ENCODE peak calls at places on chromosomes 13 and 19, in seven cellular contexts. E is stomach, Q is transverse colon, V is GM23338, H is breast epithelium, A is SK-N-SH, P is H1. R is an unnamed sample. For H3K36me3, the result is how much of the 10 kb centered on the place peaks cover.

GRCh38 chr13:37068962-37069361 is 9.5 kb upstream of the SUPT20H start:
- DNase-seq in P (no peak), E (no peak), A (peak), Q (no peak), H (no peak), V (no peak), R (no peak)

GRCh38 chr19:11324079-11324661 is 15.3 kb downstream of the RAB3D start:
- DNase-seq in H (peak), P (no peak), E (peak), A (peak), V (no peak), Q (peak), R (peak)

GRCh38 chr19:16076154-16076957 is at the start of gene TPM4:
- DNase-seq in Q (peak), V (peak), A (peak), E (peak), P (peak), H (peak), R (peak)

GRCh38 chr19:8515317-8515716 is 1.4 kb upstream of the ZNF414 start:
- DNase-seq in Q (no peak), H (no peak), E (no peak), A (no peak), V (no peak), P (no peak), R (no peak)

GRCh38 chr13:72258340-72258981 is 391.5 kb upstream of the DACH1 start:
- DNase-seq in P (peak), A (no peak), Q (no peak), V (peak), E (no peak), H (no peak), R (no peak)

GRCh38 chr13:96792736-96793444 is 201.4 kb downstream of the OXGR1 start:
- DNase-seq in Q (no peak), E (no peak), P (no peak), A (no peak), H (no peak), V (no peak), R (no peak)

GRCh38 chr13:66723606-66724005 is 506.5 kb downstream of the PCDH9 start:
- DNase-seq in E (no peak), Q (no peak), A (no peak), H (no peak), P (no peak), V (no peak), R (no peak)

GRCh38 chr13:40982772-40983171 is 36.3 kb downstream of the ELF1 start:
- DNase-seq in H (no peak), P (no peak), A (peak), V (no peak), E (no peak), Q (peak), R (no peak)

GRCh38 chr19:19539738-19540703 is 2.0 kb downstream of the CILP2 start:
- DNase-seq in Q (peak), V (peak), A (peak), E (peak), H (no peak), P (peak), R (no peak)

GRCh38 chr19:32223595-32224370 is 121.6 kb upstream of the ZNF507 start:
- DNase-seq in V (peak), Q (no peak), P (no peak), E (no peak), H (no peak), A (peak), R (no peak)

GRCh38 chr19:46784262-46785053 is 3.9 kb downstream of the SLC1A5 start:
- DNase-seq in Q (peak), H (peak), P (peak), V (peak), E (peak), A (peak), R (peak)

GRCh38 chr13:34156841-34157365 is 339.0 kb downstream of the RFC3 start:
- DNase-seq in A (no peak), P (no peak), E (peak), V (no peak), Q (peak), H (peak), R (no peak)

GRCh38 chr19:10977773-10978155 is 16.9 kb downstream of the SMARCA4 start:
- DNase-seq in A (no peak), E (no peak), P (no peak), H (no peak), Q (no peak), V (no peak), R (no peak)

GRCh38 chr19:28296506-28296905 is 916.4 kb downstream of the UQCRFS1 start:
- DNase-seq in H (no peak), V (no peak), A (no peak), Q (no peak), P (no peak), E (no peak), R (no peak)

GRCh38 chr13:103145476-103145875 is 79.3 kb upstream of the SLC10A2 start:
- DNase-seq in A (no peak), Q (no peak), P (no peak), H (no peak), E (no peak), V (no peak), R (no peak)

GRCh38 chr19:11421607-11422098 is 2.5 kb upstream of the RGL3 start:
- DNase-seq in A (peak), V (peak), H (no peak), P (peak), Q (peak), E (peak), R (no peak)

GRCh38 chr19:17775991-17776803 is 18.7 kb upstream of the B3GNT3 start:
- DNase-seq in Q (no peak), E (no peak), H (no peak), V (no peak), A (no peak), P (no peak), R (no peak)

GRCh38 chr13:61417171-61417570 is 1.5 kb upstream of the PCDH20 start:
- DNase-seq in Q (no peak), A (no peak), H (no peak), V (no peak), P (no peak), E (no peak), R (no peak)

GRCh38 chr13:33740134-33740538 is 77.8 kb upstream of the RFC3 start:
- DNase-seq in E (no peak), V (no peak), Q (no peak), H (no peak), A (no peak), P (no peak), R (no peak)

GRCh38 chr19:13053761-13054604 is 48.7 kb downstream of the LYL1 start:
- DNase-seq in V (peak), P (no peak), A (peak), H (peak), Q (peak), E (peak), R (no peak)

GRCh38 chr19:13053238-13053637 is 49.4 kb downstream of the LYL1 start:
- DNase-seq in Q (no peak), V (no peak), P (no peak), A (no peak), H (no peak), E (no peak), R (no peak)

GRCh38 chr19:13056052-13056660 is 46.5 kb downstream of the LYL1 start:
- DNase-seq in V (peak), A (peak), E (peak), Q (peak), P (peak), H (no peak), R (no peak)

GRCh38 chr19:13055213-13056051 is 47.2 kb downstream of the LYL1 start:
- DNase-seq in V (peak), H (peak), Q (peak), E (peak), A (peak), P (peak), R (no peak)

DNA sequence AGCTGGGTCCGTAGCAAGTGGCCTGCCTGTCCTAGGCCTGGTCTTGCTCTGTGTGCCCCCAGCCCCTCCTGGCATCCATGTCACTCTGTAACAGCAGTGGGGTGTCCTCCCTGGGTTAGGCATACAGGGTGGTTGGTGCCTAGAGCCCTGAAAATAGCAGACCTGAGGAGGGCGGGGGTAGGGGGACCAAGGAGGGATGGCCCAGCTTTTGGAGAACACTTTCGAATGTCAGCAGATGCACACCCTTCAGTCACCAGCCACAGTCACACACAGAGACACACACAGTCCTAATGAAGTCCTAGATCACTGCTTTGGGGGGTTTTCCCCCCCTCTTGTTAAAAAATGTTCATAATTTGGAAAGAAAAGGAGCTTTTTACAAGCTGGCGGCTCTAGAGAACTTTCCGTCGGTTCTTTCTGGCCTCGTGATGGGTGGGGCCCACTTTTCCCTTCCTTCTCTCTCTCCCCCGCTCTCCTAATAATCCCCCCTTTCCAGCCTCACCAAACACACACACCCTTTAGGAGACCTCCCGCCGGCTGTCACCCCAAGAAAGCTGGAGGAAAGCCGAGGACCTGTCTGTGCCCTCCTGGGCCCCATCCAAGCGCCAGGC is 47.9 kb downstream of the LYL1 start:
- DNase-seq in P (no peak), Q (no peak), A (no peak), E (no peak), H (no peak), V (no peak), R (no peak)
- TF ChIP-seq CTCF in P (no peak), Q (no peak), A (no peak), E (no peak), H (no peak), V (no peak), R (no peak)

DNA sequence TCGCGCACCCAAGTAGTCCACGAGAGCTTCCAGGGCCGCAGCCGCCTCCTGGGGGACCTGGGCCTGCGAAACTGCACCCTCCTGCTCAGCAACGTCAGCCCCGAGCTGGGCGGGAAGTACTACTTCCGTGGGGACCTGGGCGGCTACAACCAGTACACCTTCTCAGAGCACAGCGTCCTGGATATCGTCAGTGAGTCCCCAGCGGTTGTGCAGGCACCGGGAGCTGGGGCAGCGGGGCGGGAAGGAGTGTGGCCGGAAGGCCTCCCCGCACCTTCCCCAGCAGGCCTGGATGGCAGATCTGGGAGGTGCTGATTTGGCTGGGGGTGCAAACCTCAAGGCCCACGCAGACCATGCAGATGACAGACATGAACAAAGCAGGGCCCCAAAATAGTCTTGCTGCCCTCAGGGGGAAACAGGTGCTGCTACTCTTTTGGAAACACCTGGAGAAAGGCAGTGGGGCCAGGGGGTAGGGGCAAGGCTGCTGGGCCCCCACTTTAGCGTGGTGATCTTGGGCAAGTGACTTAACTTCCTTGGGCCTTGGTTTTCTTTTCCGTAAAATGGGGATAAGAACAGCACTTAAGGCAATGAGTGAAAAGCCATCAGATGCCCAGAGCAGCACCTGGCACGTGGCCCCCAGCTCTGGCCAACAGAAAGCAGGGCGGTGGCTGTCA is 4.0 kb downstream of the MAG start:
- DNase-seq in P (peak), A (no peak), Q (peak), H (no peak), E (no peak), V (peak), R (no peak)
- TF ChIP-seq POLR2AphosphoS5 in P (no peak), A (no peak), Q (no peak), H (no peak), E (no peak), V (no peak), R (no peak)

DNA sequence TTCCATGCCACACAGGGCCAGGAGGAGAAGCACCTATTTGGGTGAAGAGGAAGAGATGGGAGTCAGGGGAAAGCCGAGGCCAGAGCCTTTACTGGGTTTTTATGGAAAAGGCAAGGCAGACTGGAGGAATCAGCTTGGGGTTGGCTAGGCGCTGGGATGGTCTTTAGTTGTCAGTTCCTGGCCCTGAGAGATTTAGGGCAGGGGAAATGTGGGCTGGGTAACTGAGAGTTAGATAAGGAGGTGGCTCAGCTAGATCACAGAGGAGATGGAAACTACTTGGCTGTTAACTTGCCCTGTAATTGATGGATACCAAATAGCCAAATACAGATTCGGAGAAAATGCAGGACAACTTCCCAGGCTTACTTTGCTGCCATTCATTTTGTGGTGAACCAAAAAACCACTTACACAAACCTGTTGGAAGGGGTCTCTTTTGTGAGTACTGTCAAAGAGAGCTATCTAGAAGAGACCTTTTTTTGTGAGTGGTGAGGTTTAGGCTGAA is 54.0 kb downstream of the LRCH1 start:
- DNase-seq in E (no peak), A (no peak), P (no peak), V (no peak), H (no peak), Q (no peak), R (no peak)
- H3K36me3 ChIP-seq in E (under half), A (under half), P (under half), V (under half), H (under half), Q (under half), R (under half)

DNA sequence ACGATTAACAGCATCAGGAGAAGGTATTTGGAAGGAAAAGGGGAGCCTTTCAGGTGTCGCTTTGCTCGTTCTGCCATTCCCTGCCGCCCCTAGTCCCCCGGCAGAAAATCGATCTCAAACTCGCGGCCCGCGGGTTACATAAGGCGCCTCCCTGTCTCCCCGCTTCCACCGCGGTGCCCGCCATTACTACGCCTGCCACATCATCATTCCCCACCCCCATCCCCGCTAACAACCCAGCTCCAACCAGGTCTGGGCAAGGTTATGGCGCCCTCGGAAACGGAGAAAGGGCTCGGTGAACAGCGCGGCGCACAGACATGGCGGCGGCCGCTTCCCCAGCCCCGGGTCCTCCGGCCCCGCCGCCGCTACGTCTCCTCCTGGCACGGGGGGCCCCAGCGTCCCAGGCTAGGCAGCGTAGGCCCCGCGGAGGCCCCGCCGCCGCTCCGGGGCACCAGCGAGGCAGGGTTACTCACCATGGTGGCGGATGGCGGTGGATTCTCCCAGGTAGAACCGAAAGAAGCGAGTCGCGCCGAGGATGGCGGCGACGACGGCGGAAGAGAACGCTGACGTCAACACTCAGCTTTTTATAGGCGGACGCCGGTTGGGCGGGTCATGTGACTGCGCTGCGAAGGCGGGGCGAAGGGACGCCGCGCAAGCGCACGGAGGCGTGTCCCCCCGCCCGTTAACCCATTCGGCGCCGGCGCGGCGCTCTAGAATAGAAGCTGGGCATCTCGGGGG is at the start of gene EEF2:
- DNase-seq in P (peak), A (peak), V (peak), E (peak), Q (peak), H (peak), R (peak)
- TF ChIP-seq CTCF in P (no peak), A (no peak), V (no peak), E (no peak), Q (no peak), H (no peak), R (no peak)

DNA sequence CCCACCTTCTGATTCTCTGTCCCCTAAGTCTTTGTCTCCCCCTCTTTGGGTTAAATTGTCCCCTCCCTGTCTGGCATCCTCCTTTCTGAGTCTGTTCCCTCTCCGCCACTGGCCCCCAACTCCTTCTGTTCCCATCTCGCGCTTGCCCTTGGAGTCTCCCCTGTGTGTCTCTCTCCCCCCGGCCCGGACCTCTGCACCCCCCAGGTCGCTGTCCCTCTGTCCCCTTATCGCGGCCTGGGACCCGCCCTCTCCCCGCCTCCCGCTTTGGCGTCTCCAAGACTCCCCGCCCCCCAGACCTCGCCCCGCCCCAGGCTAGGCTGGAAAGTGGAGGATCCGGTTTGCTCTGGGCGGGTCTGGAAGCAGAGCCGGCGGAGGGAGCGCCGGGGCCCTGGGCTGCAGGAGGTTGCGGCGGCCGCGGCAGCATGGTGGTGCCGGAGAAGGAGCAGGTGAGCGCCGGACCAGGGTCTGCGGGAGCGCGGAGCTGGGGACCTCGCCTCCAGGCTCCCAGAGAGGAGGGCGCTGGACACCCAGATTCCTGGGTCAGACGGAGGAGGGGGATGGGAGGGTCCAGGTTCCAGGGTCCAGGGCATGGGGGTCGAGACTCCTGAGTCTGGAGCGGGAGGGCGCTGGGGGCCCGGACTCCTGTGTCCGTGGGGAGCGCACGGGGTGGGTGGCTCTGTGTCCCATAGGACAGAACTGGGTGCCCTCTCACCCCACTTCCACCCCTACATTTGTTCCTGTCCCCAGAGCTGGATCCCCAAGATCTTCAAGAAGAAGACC is at the start of gene TRPM4:
- DNase-seq in Q (peak), V (peak), A (peak), H (peak), P (peak), E (peak), R (no peak)
- TF ChIP-seq POLR2AphosphoS5 in Q (peak), V (peak), A (peak), H (no peak), P (peak), E (peak), R (peak)

R was measured in vagina.